ENCODE peak calls at places on chromosomes 1 and 21, in eight cellular contexts. One of them, this sample, is unnamed.

GRCh38 chr1:109427171-109427467 is 871 bp upstream of the PSMA5 start:
- DNase-seq in fibroblast of pulmonary artery: peak; percentile 16
- DNase-seq in hepatocyte: no peak
- DNase-seq in tibial artery: no peak
- DNase-seq in heart left ventricle: no peak
- DNase-seq in K562: no peak
- DNase-seq in astrocyte of the spinal cord: no peak
- DNase-seq in adipocyte: peak; percentile 50
- DNase-seq in this sample: peak; percentile 6

GRCh38 chr21:33089439-33089838 is 19.5 kb downstream of the OLIG1 start:
- DNase-seq in fibroblast of pulmonary artery: no peak
- DNase-seq in hepatocyte: no peak
- DNase-seq in tibial artery: no peak
- DNase-seq in heart left ventricle: no peak
- DNase-seq in K562: no peak
- DNase-seq in astrocyte of the spinal cord: no peak
- DNase-seq in adipocyte: no peak
- DNase-seq in this sample: no peak

GRCh38 chr1:20486457-20487235 is 636 bp upstream of the CAMK2N1 start:
- DNase-seq in fibroblast of pulmonary artery: peak; percentile 61
- DNase-seq in hepatocyte: peak; percentile 95
- DNase-seq in tibial artery: no peak
- DNase-seq in heart left ventricle: peak; percentile 82
- DNase-seq in K562: peak; percentile 85
- DNase-seq in astrocyte of the spinal cord: peak; percentile 57
- DNase-seq in adipocyte: peak; percentile 86
- DNase-seq in this sample: no peak

GRCh38 chr1:53370369-53370961 is 42.6 kb upstream of the LRP8 start:
- DNase-seq in fibroblast of pulmonary artery: no peak
- DNase-seq in hepatocyte: no peak
- DNase-seq in tibial artery: peak; percentile 42
- DNase-seq in heart left ventricle: peak; percentile 15
- DNase-seq in K562: no peak
- DNase-seq in astrocyte of the spinal cord: no peak
- DNase-seq in adipocyte: no peak
- DNase-seq in this sample: no peak

GRCh38 chr1:11391891-11392290 is 87.1 kb upstream of the DISP3 start:
- DNase-seq in fibroblast of pulmonary artery: no peak
- DNase-seq in hepatocyte: no peak
- DNase-seq in tibial artery: no peak
- DNase-seq in heart left ventricle: no peak
- DNase-seq in K562: no peak
- DNase-seq in astrocyte of the spinal cord: no peak
- DNase-seq in adipocyte: no peak
- DNase-seq in this sample: no peak

GRCh38 chr21:41119901-41120300 is 48.1 kb upstream of the BACE2 start:
- DNase-seq in fibroblast of pulmonary artery: no peak
- DNase-seq in hepatocyte: no peak
- DNase-seq in tibial artery: no peak
- DNase-seq in heart left ventricle: no peak
- DNase-seq in K562: no peak
- DNase-seq in astrocyte of the spinal cord: no peak
- DNase-seq in adipocyte: no peak
- DNase-seq in this sample: no peak

GRCh38 chr1:20416706-20417105 is 69.3 kb downstream of the CAMK2N1 start:
- DNase-seq in fibroblast of pulmonary artery: no peak
- DNase-seq in hepatocyte: no peak
- DNase-seq in tibial artery: no peak
- DNase-seq in heart left ventricle: no peak
- DNase-seq in K562: no peak
- DNase-seq in astrocyte of the spinal cord: no peak
- DNase-seq in adipocyte: no peak
- DNase-seq in this sample: no peak

GRCh38 chr1:203148127-203148526 is 20.6 kb downstream of the ADORA1 start:
- DNase-seq in fibroblast of pulmonary artery: no peak
- DNase-seq in hepatocyte: no peak
- DNase-seq in tibial artery: no peak
- DNase-seq in heart left ventricle: no peak
- DNase-seq in K562: peak; percentile 45
- DNase-seq in astrocyte of the spinal cord: no peak
- DNase-seq in adipocyte: no peak
- DNase-seq in this sample: no peak

GRCh38 chr1:12436817-12437599 is 181.0 kb downstream of the DHRS3 start:
- DNase-seq in fibroblast of pulmonary artery: peak; percentile 46
- DNase-seq in hepatocyte: no peak
- DNase-seq in tibial artery: no peak
- DNase-seq in heart left ventricle: no peak
- DNase-seq in K562: peak; percentile 54
- DNase-seq in astrocyte of the spinal cord: peak; percentile 79
- DNase-seq in adipocyte: peak; percentile 55
- DNase-seq in this sample: peak; percentile 96

GRCh38 chr1:63784083-63784482 is 10.3 kb downstream of the ROR1 start:
- DNase-seq in fibroblast of pulmonary artery: no peak
- DNase-seq in hepatocyte: no peak
- DNase-seq in tibial artery: no peak
- DNase-seq in heart left ventricle: no peak
- DNase-seq in K562: no peak
- DNase-seq in astrocyte of the spinal cord: no peak
- DNase-seq in adipocyte: no peak
- DNase-seq in this sample: no peak

GRCh38 chr1:117628343-117628742 is 22.5 kb downstream of the TENT5C start:
- DNase-seq in fibroblast of pulmonary artery: no peak
- DNase-seq in hepatocyte: no peak
- DNase-seq in tibial artery: no peak
- DNase-seq in heart left ventricle: no peak
- DNase-seq in K562: no peak
- DNase-seq in astrocyte of the spinal cord: no peak
- DNase-seq in adipocyte: no peak
- DNase-seq in this sample: no peak

GRCh38 chr1:3881191-3881475 is 18.9 kb downstream of the C1orf174 start:
- DNase-seq in fibroblast of pulmonary artery: no peak
- DNase-seq in hepatocyte: no peak
- DNase-seq in tibial artery: no peak
- DNase-seq in heart left ventricle: no peak
- DNase-seq in K562: no peak
- DNase-seq in astrocyte of the spinal cord: no peak
- DNase-seq in adipocyte: no peak
- DNase-seq in this sample: no peak
- H3K4me3 ChIP-seq in fibroblast of pulmonary artery: no peak overlapping the region
- H3K4me3 ChIP-seq in hepatocyte: no peak overlapping the region
- H3K4me3 ChIP-seq in tibial artery: no peak overlapping the region
- H3K4me3 ChIP-seq in heart left ventricle: no peak overlapping the region
- H3K4me3 ChIP-seq in K562: no peak overlapping the region
- H3K4me3 ChIP-seq in astrocyte of the spinal cord: no peak overlapping the region
- H3K4me3 ChIP-seq in adipocyte: no peak overlapping the region
- H3K4me3 ChIP-seq in this sample: no peak overlapping the region

GRCh38 chr1:116373451-116374339 is 651 bp downstream of the ATP1A1 start:
- DNase-seq in fibroblast of pulmonary artery: peak; percentile 47
- DNase-seq in hepatocyte: peak; percentile 68
- DNase-seq in tibial artery: peak; percentile 85
- DNase-seq in heart left ventricle: peak; percentile 81
- DNase-seq in K562: peak; percentile 55
- DNase-seq in astrocyte of the spinal cord: peak; percentile 58
- DNase-seq in adipocyte: peak; percentile 69
- DNase-seq in this sample: peak; percentile 46

GRCh38 chr1:116370186-116370585 is 2.9 kb upstream of the ATP1A1 start:
- DNase-seq in fibroblast of pulmonary artery: no peak
- DNase-seq in hepatocyte: no peak
- DNase-seq in tibial artery: no peak
- DNase-seq in heart left ventricle: no peak
- DNase-seq in K562: no peak
- DNase-seq in astrocyte of the spinal cord: no peak
- DNase-seq in adipocyte: peak; percentile 53
- DNase-seq in this sample: no peak

GRCh38 chr1:116372651-116373444 is at the start of gene ATP1A1:
- DNase-seq in fibroblast of pulmonary artery: peak; percentile 94
- DNase-seq in hepatocyte: peak; percentile 98
- DNase-seq in tibial artery: peak; percentile 98
- DNase-seq in heart left ventricle: peak; percentile 98
- DNase-seq in K562: peak; percentile 97
- DNase-seq in astrocyte of the spinal cord: peak; percentile 91
- DNase-seq in adipocyte: peak; percentile 97
- DNase-seq in this sample: peak; percentile 80

GRCh38 chr1:116374340-116375164 is 1.5 kb downstream of the ATP1A1 start:
- DNase-seq in fibroblast of pulmonary artery: no peak
- DNase-seq in hepatocyte: no peak
- DNase-seq in tibial artery: no peak
- DNase-seq in heart left ventricle: no peak
- DNase-seq in K562: no peak
- DNase-seq in astrocyte of the spinal cord: no peak
- DNase-seq in adipocyte: peak; percentile 40
- DNase-seq in this sample: no peak

DNA sequence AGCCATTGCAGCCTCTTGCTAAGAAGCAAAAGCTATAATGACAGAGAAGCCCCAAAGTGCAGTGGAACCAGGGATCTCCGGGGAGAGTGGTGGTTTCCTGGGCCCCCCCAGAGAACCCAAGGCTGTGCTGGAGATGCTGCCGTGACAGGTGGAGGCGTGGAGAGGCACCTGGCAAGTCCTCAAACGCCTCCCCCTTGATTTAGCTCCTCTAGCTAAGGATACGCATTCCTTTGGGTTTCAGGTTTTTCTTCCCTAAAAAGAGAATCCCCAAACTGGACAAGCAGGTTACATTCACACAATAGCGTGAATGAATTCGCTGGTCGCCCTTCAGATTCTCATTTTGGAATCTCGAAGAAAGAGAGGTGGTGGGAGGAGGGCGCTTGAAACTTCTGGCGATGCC is 858 bp upstream of the ATP1A1 start:
- DNase-seq in fibroblast of pulmonary artery: no peak
- DNase-seq in hepatocyte: peak; percentile 38
- DNase-seq in tibial artery: no peak
- DNase-seq in heart left ventricle: no peak
- DNase-seq in K562: no peak
- DNase-seq in astrocyte of the spinal cord: no peak
- DNase-seq in adipocyte: no peak
- DNase-seq in this sample: no peak
- H3K4me3 ChIP-seq in fibroblast of pulmonary artery: peak overlapping the region; percentile 85
- H3K4me3 ChIP-seq in hepatocyte: peak overlapping the region; percentile 49
- H3K4me3 ChIP-seq in tibial artery: peak overlapping the region; percentile 98
- H3K4me3 ChIP-seq in heart left ventricle: peak overlapping the region; percentile 84
- H3K4me3 ChIP-seq in K562: peak overlapping the region; percentile 73
- H3K4me3 ChIP-seq in astrocyte of the spinal cord: peak overlapping the region; percentile 70
- H3K4me3 ChIP-seq in adipocyte: peak overlapping the region; percentile 92
- H3K4me3 ChIP-seq in this sample: peak overlapping the region; percentile 89

GRCh38 chr1:5455651-5456050 is 536.6 kb downstream of the NPHP4 start:
- DNase-seq in fibroblast of pulmonary artery: no peak
- DNase-seq in hepatocyte: no peak
- DNase-seq in tibial artery: no peak
- DNase-seq in heart left ventricle: no peak
- DNase-seq in K562: no peak
- DNase-seq in astrocyte of the spinal cord: no peak
- DNase-seq in adipocyte: no peak
- DNase-seq in this sample: no peak
- H3K4me3 ChIP-seq in fibroblast of pulmonary artery: no peak overlapping the region
- H3K4me3 ChIP-seq in hepatocyte: no peak overlapping the region
- H3K4me3 ChIP-seq in tibial artery: no peak overlapping the region
- H3K4me3 ChIP-seq in heart left ventricle: no peak overlapping the region
- H3K4me3 ChIP-seq in K562: no peak overlapping the region
- H3K4me3 ChIP-seq in astrocyte of the spinal cord: no peak overlapping the region
- H3K4me3 ChIP-seq in adipocyte: no peak overlapping the region
- H3K4me3 ChIP-seq in this sample: no peak overlapping the region

DNA sequence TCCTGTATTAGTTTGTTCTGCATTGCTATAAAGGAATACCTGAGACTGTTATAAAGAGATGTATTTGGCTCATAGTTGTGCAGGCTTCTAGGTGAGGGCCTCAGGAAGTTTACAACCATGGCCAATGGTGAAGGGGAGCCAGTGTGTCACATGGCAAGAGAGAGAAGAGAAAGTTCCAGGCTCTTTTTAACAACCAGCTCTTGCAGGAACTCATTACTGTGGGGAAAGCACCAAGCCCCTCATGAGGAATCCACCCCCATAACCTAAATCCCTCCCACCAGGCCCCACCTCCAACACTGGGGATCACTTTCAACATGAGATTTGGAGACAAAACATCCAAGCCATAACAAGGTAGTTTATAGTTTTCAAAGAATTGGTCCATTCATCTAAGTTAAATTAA is 5.0 kb upstream of the MEAF6 start:
- DNase-seq in fibroblast of pulmonary artery: no peak
- DNase-seq in hepatocyte: no peak
- DNase-seq in tibial artery: no peak
- DNase-seq in heart left ventricle: no peak
- DNase-seq in K562: no peak
- DNase-seq in astrocyte of the spinal cord: no peak
- DNase-seq in adipocyte: no peak
- DNase-seq in this sample: no peak
- H3K4me3 ChIP-seq in fibroblast of pulmonary artery: no peak overlapping the region
- H3K4me3 ChIP-seq in hepatocyte: no peak overlapping the region
- H3K4me3 ChIP-seq in tibial artery: no peak overlapping the region
- H3K4me3 ChIP-seq in heart left ventricle: no peak overlapping the region
- H3K4me3 ChIP-seq in K562: peak overlapping the region; percentile 13
- H3K4me3 ChIP-seq in astrocyte of the spinal cord: no peak overlapping the region
- H3K4me3 ChIP-seq in adipocyte: no peak overlapping the region
- H3K4me3 ChIP-seq in this sample: no peak overlapping the region